ENCODE peak calls at places on chromosomes 6 and 20, in ten cellular contexts. F is HCT116, E is neural progenitor cell, P is PC-3, U is MM.1S, A is endothelial cell of umbilical vein, Z is mammary epithelial cell, X is GM23338, V is fibroblast of lung, D is H1. K is an unnamed sample.

GRCh38 chr20:59006864-59007757 is at the start of gene CTSZ:
- DNase-seq in V (peak; percentile 25), U (peak; percentile 20), F (no peak), Z (peak; percentile 13), A (peak; percentile 34), X (peak; percentile 85), E (peak; percentile 81), P (peak; percentile 54), D (peak; percentile 76), K (peak; percentile 75)

GRCh38 chr6:155084431-155085123 is 89.5 kb downstream of the TIAM2 start:
- DNase-seq in A (peak; percentile 27), U (no peak), Z (peak; percentile 50), V (no peak), E (no peak), P (peak; percentile 37), D (no peak), X (no peak), F (no peak), K (no peak)

GRCh38 chr6:13528777-13529343 is 41.5 kb upstream of the GFOD1 start:
- DNase-seq in P (no peak), U (no peak), E (no peak), F (no peak), D (peak; percentile 48), X (no peak), V (no peak), Z (no peak), A (peak; percentile 21), K (no peak)

GRCh38 chr6:6583836-6584235 is 4.7 kb upstream of the LY86 start:
- DNase-seq in U (peak; percentile 36), F (peak; percentile 41), P (no peak), A (no peak), D (no peak), X (no peak), Z (no peak), E (no peak), V (no peak), K (no peak)

GRCh38 chr20:29750268-29750899 is 1507.1 kb upstream of the DEFB115 start:
- DNase-seq in D (no peak), U (no peak), A (no peak), V (no peak), F (no peak), Z (no peak), E (no peak), X (no peak), P (no peak), K (no peak)

GRCh38 chr20:6008254-6008653 is 45.6 kb downstream of the LRRN4 start:
- DNase-seq in F (no peak), E (peak; percentile 16), U (no peak), X (no peak), V (peak; percentile 97), Z (peak; percentile 96), A (peak; percentile 74), P (peak; percentile 92), D (no peak), K (peak; percentile 77)

GRCh38 chr6:113696960-113697359 is 160.2 kb upstream of the MARCKS start:
- DNase-seq in U (no peak), A (no peak), D (no peak), Z (peak; percentile 37), P (no peak), E (no peak), X (no peak), F (no peak), V (no peak), K (no peak)

GRCh38 chr20:4073852-4074741 is 58.7 kb upstream of the RNF24 start:
- DNase-seq in E (no peak), V (no peak), Z (no peak), A (no peak), P (no peak), U (no peak), F (no peak), D (peak; percentile 38), X (peak; percentile 47), K (no peak)

GRCh38 chr20:49343246-49343645 is 65.4 kb upstream of the ZNFX1 start:
- DNase-seq in Z (peak; percentile 17), F (no peak), E (no peak), A (no peak), U (no peak), X (no peak), P (peak; percentile 34), V (no peak), D (no peak), K (no peak)

GRCh38 chr20:24634855-24635254 is 165.4 kb downstream of the SYNDIG1 start:
- DNase-seq in V (peak; percentile 83), Z (peak; percentile 81), P (peak; percentile 73), F (peak; percentile 29), X (peak; percentile 24), U (no peak), A (no peak), D (peak; percentile 44), E (peak; percentile 34), K (peak; percentile 68)

GRCh38 chr20:60037120-60037499 is 78.9 kb downstream of the CDH26 start:
- DNase-seq in X (peak; percentile 48), D (no peak), P (peak; percentile 45), Z (no peak), A (no peak), F (no peak), U (no peak), V (no peak), E (no peak), K (no peak)

GRCh38 chr6:45006893-45007292 is 321.2 kb upstream of the RUNX2 start:
- DNase-seq in E (no peak), X (no peak), D (no peak), P (no peak), U (no peak), F (no peak), Z (no peak), A (no peak), V (no peak), K (no peak)

GRCh38 chr6:82589509-82590206 is 226.0 kb downstream of the TPBG start:
- DNase-seq in F (peak; percentile 70), A (peak; percentile 3), P (peak; percentile 94), U (peak; percentile 48), E (peak; percentile 18), D (peak; percentile 52), Z (peak; percentile 58), X (peak; percentile 75), V (peak; percentile 85), K (peak; percentile 13)

GRCh38 chr6:109379706-109380105 is 2.6 kb downstream of the CD164 start:
- DNase-seq in F (no peak), V (no peak), P (peak; percentile 13), A (no peak), E (no peak), U (no peak), X (no peak), D (no peak), Z (no peak), K (no peak)

GRCh38 chr6:109383438-109383940 is 1.2 kb upstream of the CD164 start:
- DNase-seq in D (no peak), X (no peak), U (no peak), P (no peak), V (no peak), F (no peak), Z (no peak), A (no peak), E (no peak), K (no peak)

GRCh38 chr6:109382576-109383437 is 540 bp upstream of the CD164 start:
- DNase-seq in D (peak; percentile 96), P (peak; percentile 83), F (peak; percentile 89), Z (peak; percentile 93), A (peak; percentile 94), V (peak; percentile 95), X (peak; percentile 96), U (peak; percentile 95), E (peak; percentile 96), K (peak; percentile 96)

GRCh38 chr6:109381007-109381746 is 1.1 kb downstream of the CD164 start:
- DNase-seq in U (peak; percentile 9), F (no peak), E (peak; percentile 9), A (peak; percentile 61), V (peak; percentile 39), D (no peak), Z (peak; percentile 55), X (peak; percentile 11), P (peak; percentile 20), K (no peak)

GRCh38 chr6:109381747-109382575 is at the start of gene CD164:
- DNase-seq in U (peak; percentile 96), X (peak; percentile 98), A (peak; percentile 93), D (no peak), V (peak; percentile 95), P (peak; percentile 88), Z (peak; percentile 94), E (peak; percentile 99), F (peak; percentile 87), K (peak; percentile 97)
- H3K79me2 ChIP-seq in U (peaks cover 49% of the 10 kb centered on the region), X (peaks cover 48% of the 10 kb centered on the region), A (peaks cover 46% of the 10 kb centered on the region), D (peaks cover 20% of the 10 kb centered on the region), V (peaks cover 47% of the 10 kb centered on the region), P (peaks cover 52% of the 10 kb centered on the region), Z (peaks cover 48% of the 10 kb centered on the region), E (peaks cover 49% of the 10 kb centered on the region), F (peaks cover 53% of the 10 kb centered on the region), K (peaks cover 48% of the 10 kb centered on the region)

GRCh38 chr6:165663736-165664552 is 903 bp upstream of the PDE10A start:
- DNase-seq in D (peak; percentile 62), V (no peak), X (peak; percentile 67), A (no peak), U (no peak), F (no peak), E (peak; percentile 68), P (no peak), Z (peak; percentile 20), K (no peak)
- H3K4me3 ChIP-seq in D (peak overlapping the region; percentile 73), V (no peak overlapping the region), X (peak overlapping the region; percentile 71), A (peak overlapping the region; percentile 59), U (no peak overlapping the region), F (no peak overlapping the region), E (peak overlapping the region; percentile 91), P (peak overlapping the region; percentile 58), Z (no peak overlapping the region), K (peak overlapping the region; percentile 82)

DNA sequence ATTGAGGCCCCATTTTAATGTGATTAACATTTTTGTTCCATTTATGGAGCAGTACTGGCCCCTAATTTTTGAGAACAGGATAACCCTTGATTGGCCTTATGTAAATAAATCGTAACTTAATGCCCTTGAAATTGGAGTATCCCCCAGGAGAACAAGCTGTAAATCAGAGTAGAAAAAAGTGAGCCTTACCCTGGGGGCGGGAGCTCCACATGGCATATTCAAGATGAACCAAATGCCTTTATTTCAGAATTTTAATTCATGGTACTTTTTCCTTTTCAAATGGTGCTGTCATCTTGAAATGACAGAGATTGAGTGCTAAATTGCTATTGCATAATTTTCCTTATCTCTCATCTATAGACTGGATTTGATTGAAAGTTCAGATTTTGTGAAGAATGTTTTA is 809.5 kb upstream of the FLRT3 start:
- DNase-seq in X (peak; percentile 4), E (no peak), F (no peak), V (no peak), P (no peak), A (no peak), D (no peak), Z (no peak), U (no peak), K (no peak)
- H3K79me2 ChIP-seq in X (no peaks in the 10 kb centered on the region), E (no peaks in the 10 kb centered on the region), F (no peaks in the 10 kb centered on the region), V (no peaks in the 10 kb centered on the region), P (no peaks in the 10 kb centered on the region), A (no peaks in the 10 kb centered on the region), D (no peaks in the 10 kb centered on the region), Z (no peaks in the 10 kb centered on the region), U (no peaks in the 10 kb centered on the region), K (no peaks in the 10 kb centered on the region)

DNA sequence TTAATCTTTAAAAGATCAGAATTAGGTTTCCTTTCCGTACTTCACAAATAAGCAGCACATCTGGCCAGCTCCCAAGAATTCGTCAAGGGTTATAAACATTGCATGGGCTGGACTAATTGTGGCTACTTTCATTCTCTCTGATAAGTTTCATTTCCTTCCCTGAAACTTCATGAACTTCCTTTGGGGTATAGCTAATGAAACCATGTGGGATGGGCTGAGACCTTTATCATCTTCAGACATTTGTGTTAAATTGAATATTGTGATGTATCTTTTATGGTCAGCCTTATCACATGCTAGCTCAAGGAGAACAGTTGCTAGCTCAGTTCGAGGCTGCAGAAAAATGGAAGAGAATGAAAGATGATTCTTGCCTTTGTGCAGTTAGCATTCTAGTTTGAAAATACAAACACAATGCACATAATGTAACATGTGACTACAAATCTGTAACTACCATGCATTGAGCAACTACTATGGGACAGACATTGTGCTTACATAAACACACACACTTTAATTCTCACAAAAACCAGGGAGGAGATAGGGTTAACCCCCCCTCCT is 1.7 kb upstream of the GMPR start:
- DNase-seq in U (peak; percentile 61), X (no peak), V (peak; percentile 84), A (peak; percentile 88), Z (peak; percentile 37), P (peak; percentile 38), D (no peak), E (no peak), F (no peak), K (no peak)
- H3K4me3 ChIP-seq in U (peak overlapping the region; percentile 34), X (no peak overlapping the region), V (peak overlapping the region; percentile 47), A (no peak overlapping the region), Z (no peak overlapping the region), P (peak overlapping the region; percentile 53), D (no peak overlapping the region), E (no peak overlapping the region), F (no peak overlapping the region), K (no peak overlapping the region)

K was measured in hepatocyte.